ENCODE peak calls at places on chromosomes 2 and 18, in five cellular contexts. Z is activated CD8-positive, alpha-beta T cell treated with anti-CD3 and anti-CD28 coated beads for 36 hours; D is HAP-1; G is stomach; T is 8988T. S is an unnamed sample.

GRCh38 chr2:217045725-217046475 is 186.0 kb upstream of the TNP1 start:
- DNase-seq in Z (no peak), D (no peak), G (peak), T (no peak), S (no peak)

GRCh38 chr2:27261926-27262298 is 935 bp downstream of the SLC30A3 start:
- DNase-seq in Z (no peak), D (no peak), G (no peak), T (no peak), S (no peak)

GRCh38 chr2:210461401-210461800 is 15.2 kb downstream of the LANCL1 start:
- DNase-seq in Z (no peak), D (no peak), G (no peak), T (no peak), S (no peak)

GRCh38 chr18:44601447-44601846 is 79.2 kb upstream of the SETBP1 start:
- DNase-seq in Z (no peak), D (no peak), G (no peak), T (no peak), S (no peak)

GRCh38 chr18:57759650-57760049 is 43.5 kb downstream of the ATP8B1 start:
- DNase-seq in Z (no peak), D (no peak), G (no peak), T (no peak), S (no peak)

GRCh38 chr18:48356909-48357631 is 52.1 kb downstream of the ZBTB7C start:
- DNase-seq in Z (no peak), D (no peak), G (no peak), T (no peak), S (no peak)

GRCh38 chr2:19722486-19723420 is 179.0 kb downstream of the TTC32 start:
- DNase-seq in Z (no peak), D (no peak), G (no peak), T (no peak), S (no peak)

GRCh38 chr2:102619414-102620319 is at the start of gene SLC9A2:
- DNase-seq in Z (peak), D (peak), G (peak), T (peak), S (peak)

GRCh38 chr18:5628512-5629255 is 84.9 kb upstream of the EPB41L3 start:
- DNase-seq in Z (peak), D (peak), G (peak), T (no peak), S (no peak)

GRCh38 chr2:8577573-8577972 is 104.3 kb upstream of the ID2 start:
- DNase-seq in Z (no peak), D (no peak), G (peak), T (no peak), S (no peak)

GRCh38 chr2:40240067-40240466 is 211.8 kb downstream of the SLC8A1 start:
- DNase-seq in Z (no peak), D (no peak), G (peak), T (no peak), S (no peak)

GRCh38 chr2:179340678-179341077 is 76.0 kb upstream of the SESTD1 start:
- DNase-seq in Z (peak), D (no peak), G (no peak), T (no peak), S (no peak)

GRCh38 chr2:191757256-191757655 is 79.3 kb downstream of the NABP1 start:
- DNase-seq in Z (no peak), D (no peak), G (no peak), T (no peak), S (no peak)

S was measured in Peyer's patch.